ENCODE peak calls at places on chromosomes 2 and 18, in five cellular contexts. O, Y, V, U and I are unnamed samples. For H3K27me3, the result is how much of the 10 kb centered on the place peaks cover.

GRCh38 chr2:16249269-16250055 is 309.1 kb downstream of the MYCN start:
- DNase-seq in Y (no peak), U (no peak), O (peak), V (no peak), I (no peak)

GRCh38 chr2:174024524-174025270 is 59.5 kb upstream of the SP3 start:
- DNase-seq in O (no peak), Y (no peak), U (no peak), V (no peak), I (no peak)

GRCh38 chr2:120985997-120986651 is 250.5 kb downstream of the GLI2 start:
- DNase-seq in O (no peak), Y (no peak), V (no peak), U (no peak), I (no peak)

GRCh38 chr2:230861564-230862255 is 3.0 kb upstream of the ITM2C start:
- DNase-seq in V (no peak), Y (peak), U (no peak), O (no peak), I (no peak)

GRCh38 chr2:235793163-235793752 is 299.4 kb downstream of the AGAP1 start:
- DNase-seq in Y (no peak), V (no peak), U (no peak), O (peak), I (no peak)

GRCh38 chr2:230737791-230738226 is 25.2 kb downstream of the CAB39 start:
- DNase-seq in Y (no peak), V (no peak), U (no peak), O (no peak), I (no peak)

GRCh38 chr2:161625314-161625919 is 1.2 kb downstream of the SLC4A10 start:
- DNase-seq in Y (no peak), V (no peak), U (no peak), O (no peak), I (no peak)

GRCh38 chr2:203790134-203790533 is 77.4 kb upstream of the CTLA4 start:
- DNase-seq in V (no peak), O (peak), U (no peak), Y (no peak), I (no peak)

GRCh38 chr2:73823916-73824523 is 4.7 kb upstream of the STAMBP start:
- DNase-seq in Y (no peak), V (no peak), O (peak), U (peak), I (peak)

GRCh38 chr2:64934530-64934929 is 54.7 kb upstream of the SLC1A4 start:
- DNase-seq in V (no peak), O (no peak), Y (no peak), U (no peak), I (no peak)

GRCh38 chr2:205644018-205644417 is 38.3 kb upstream of the NRP2 start:
- DNase-seq in O (peak), V (no peak), U (no peak), Y (no peak), I (no peak)

GRCh38 chr2:65430515-65431416 is 1.6 kb downstream of the SPRED2 start:
- DNase-seq in Y (peak), O (peak), V (peak), U (peak), I (peak)

GRCh38 chr2:230677182-230677946 is 35.3 kb upstream of the CAB39 start:
- DNase-seq in Y (no peak), O (peak), U (no peak), V (no peak), I (no peak)

GRCh38 chr18:76448262-76449109 is 46.6 kb downstream of the ZNF516 start:
- DNase-seq in Y (no peak), U (no peak), O (no peak), V (no peak), I (no peak)

GRCh38 chr2:133570547-133570946 is 2.3 kb upstream of the NCKAP5 start:
- DNase-seq in U (no peak), O (no peak), Y (no peak), V (no peak), I (no peak)

GRCh38 chr18:331231-331771 is 63.5 kb upstream of the THOC1 start:
- DNase-seq in Y (no peak), O (peak), U (no peak), V (no peak), I (no peak)

GRCh38 chr2:42064417-42064942 is 16.7 kb downstream of the PKDCC start:
- DNase-seq in U (no peak), Y (no peak), O (no peak), V (no peak), I (no peak)

GRCh38 chr2:43803113-43803512 is 29.3 kb downstream of the DYNC2LI1 start:
- DNase-seq in V (no peak), Y (no peak), O (peak), U (no peak), I (no peak)

GRCh38 chr2:45699032-45699658 is 47.7 kb downstream of the PRKCE start:
- DNase-seq in V (no peak), U (no peak), O (peak), Y (peak), I (no peak)

GRCh38 chr18:79950440-79951341 is 762 bp downstream of the SLC66A2 start:
- DNase-seq in U (no peak), Y (peak), O (peak), V (no peak), I (no peak)

GRCh38 chr2:135144343-135144742 is 92.3 kb downstream of the RAB3GAP1 start:
- DNase-seq in U (no peak), O (peak), Y (no peak), V (no peak), I (no peak)

GRCh38 chr2:102193074-102193473 is 6.3 kb downstream of the IL1RL2 start:
- DNase-seq in Y (no peak), V (no peak), U (no peak), O (peak), I (no peak)

GRCh38 chr2:225004531-225004930 is 37.7 kb downstream of the DOCK10 start:
- DNase-seq in U (no peak), V (no peak), Y (no peak), O (peak), I (no peak)

GRCh38 chr2:159153463-159153862 is 133.0 kb downstream of the WDSUB1 start:
- DNase-seq in Y (no peak), V (no peak), O (peak), U (no peak), I (no peak)

GRCh38 chr2:181680937-181681811 is 857 bp upstream of the NEUROD1 start:
- DNase-seq in V (no peak), U (no peak), Y (no peak), O (no peak), I (no peak)

GRCh38 chr2:181680055-181680936 is at the start of gene NEUROD1:
- DNase-seq in V (peak), O (no peak), U (no peak), Y (no peak), I (no peak)

GRCh38 chr2:181678033-181678586 is 2.2 kb downstream of the NEUROD1 start:
- DNase-seq in U (peak), V (peak), Y (no peak), O (peak), I (peak)

GRCh38 chr2:181678744-181679543 is 1.4 kb downstream of the NEUROD1 start:
- DNase-seq in V (no peak), U (no peak), Y (no peak), O (no peak), I (no peak)

GRCh38 chr2:181679544-181679979 is 755 bp downstream of the NEUROD1 start:
- DNase-seq in O (no peak), Y (no peak), V (no peak), U (no peak), I (no peak)
- H3K27me3 ChIP-seq in O (half or more), Y (under half), V (under half), U (under half), I (half or more)

GRCh38 chr2:63058149-63058741 is 7.6 kb downstream of the OTX1 start:
- DNase-seq in Y (peak), V (no peak), U (no peak), O (no peak), I (no peak)

GRCh38 chr2:63058742-63059433 is 8.3 kb downstream of the OTX1 start:
- DNase-seq in U (no peak), Y (peak), O (no peak), V (no peak), I (no peak)

GRCh38 chr2:63059434-63060078 is 8.9 kb downstream of the OTX1 start:
- DNase-seq in U (no peak), V (no peak), O (no peak), Y (peak), I (no peak)

GRCh38 chr2:63057249-63058148 is 6.9 kb downstream of the OTX1 start:
- DNase-seq in Y (peak), V (no peak), U (no peak), O (no peak), I (no peak)

DNA sequence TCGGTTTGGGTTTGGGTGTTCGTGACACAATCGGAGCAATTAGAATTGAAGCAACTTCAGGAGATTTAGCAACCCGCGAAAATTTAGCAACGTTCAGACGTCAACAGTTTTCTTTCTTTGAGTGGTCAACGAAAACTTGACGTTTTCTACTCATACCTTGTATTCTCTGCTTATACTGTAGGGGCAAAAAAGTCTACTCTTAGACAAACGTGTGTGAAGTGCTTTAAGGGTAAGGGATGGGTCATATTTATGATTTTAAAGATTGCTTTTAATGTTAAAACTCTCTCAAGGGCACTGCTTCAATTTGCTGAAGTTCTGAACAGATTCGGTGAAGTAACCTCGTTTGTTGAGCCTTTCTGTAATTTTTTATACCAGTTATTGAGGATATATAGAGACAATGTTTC is 9.5 kb downstream of the OTX1 start:
- DNase-seq in O (no peak), V (no peak), Y (no peak), U (no peak), I (no peak)
- H3K27me3 ChIP-seq in O (under half), V (under half), Y (under half), U (under half), I (half or more)

GRCh38 chr2:238772635-238773297 is 75.1 kb upstream of the TWIST2 start:
- DNase-seq in Y (no peak), V (no peak), O (no peak), U (no peak), I (no peak)

GRCh38 chr2:238771639-238772038 is 76.2 kb upstream of the TWIST2 start:
- DNase-seq in U (no peak), Y (no peak), O (no peak), V (no peak), I (no peak)

GRCh38 chr2:238775591-238775990 is 72.3 kb upstream of the TWIST2 start:
- DNase-seq in V (no peak), O (no peak), Y (no peak), U (no peak), I (no peak)

GRCh38 chr2:238774980-238775509 is 72.8 kb upstream of the TWIST2 start:
- DNase-seq in V (no peak), O (no peak), U (no peak), Y (no peak), I (no peak)

GRCh38 chr2:238773472-238773871 is 74.4 kb upstream of the TWIST2 start:
- DNase-seq in O (no peak), Y (no peak), V (no peak), U (no peak), I (no peak)
- H3K27me3 ChIP-seq in O (under half), Y (under half), V (under half), U (under half), I (under half)

GRCh38 chr18:47249602-47250001 is 1.9 kb downstream of the SKOR2 start:
- DNase-seq in V (no peak), U (no peak), O (no peak), Y (no peak), I (no peak)
- H3K27me3 ChIP-seq in V (under half), U (under half), O (half or more), Y (under half), I (under half)

DNA sequence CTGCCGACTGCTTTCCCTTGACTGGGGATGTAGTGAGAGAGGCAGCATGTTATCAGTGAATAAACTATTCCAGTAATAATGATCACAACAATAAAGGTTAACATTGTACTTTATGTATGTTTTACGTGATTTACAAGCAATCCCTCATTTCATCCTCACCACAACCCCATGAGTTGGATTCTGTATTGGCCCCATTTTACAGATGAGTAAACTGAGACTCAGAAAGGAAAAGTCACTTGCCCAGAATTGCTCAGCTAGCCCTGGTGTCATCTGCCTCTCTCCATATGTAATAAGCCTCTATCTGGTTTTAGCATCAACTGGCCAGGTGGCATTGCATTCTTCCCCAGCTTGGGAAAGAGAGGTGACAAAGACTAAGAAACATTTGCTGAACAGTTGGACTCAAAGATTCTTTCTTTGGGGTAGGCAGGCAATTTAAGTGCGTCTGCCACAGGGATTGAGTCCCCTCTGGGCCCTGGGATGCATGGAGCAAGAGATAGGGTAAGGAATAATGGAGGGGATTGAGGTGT is 2.2 kb downstream of the CXCR2 start:
- DNase-seq in O (no peak), V (no peak), U (no peak), Y (no peak), I (no peak)
- H3K27me3 ChIP-seq in O (under half), V (under half), U (under half), Y (under half), I (under half)

GRCh38 chr2:176170606-176171005 is 13.5 kb downstream of the HOXD3 start:
- DNase-seq in O (no peak), V (no peak), U (no peak), Y (no peak), I (no peak)

GRCh38 chr2:176167398-176167797 is 10.3 kb downstream of the HOXD3 start:
- DNase-seq in O (no peak), Y (no peak), V (no peak), U (no peak), I (no peak)

GRCh38 chr2:176171331-176172006 is 14.4 kb downstream of the HOXD3 start:
- DNase-seq in O (no peak), U (no peak), V (no peak), Y (no peak), I (no peak)

GRCh38 chr2:176169711-176170110 is 12.6 kb downstream of the HOXD3 start:
- DNase-seq in U (no peak), O (no peak), V (no peak), Y (no peak), I (no peak)

DNA sequence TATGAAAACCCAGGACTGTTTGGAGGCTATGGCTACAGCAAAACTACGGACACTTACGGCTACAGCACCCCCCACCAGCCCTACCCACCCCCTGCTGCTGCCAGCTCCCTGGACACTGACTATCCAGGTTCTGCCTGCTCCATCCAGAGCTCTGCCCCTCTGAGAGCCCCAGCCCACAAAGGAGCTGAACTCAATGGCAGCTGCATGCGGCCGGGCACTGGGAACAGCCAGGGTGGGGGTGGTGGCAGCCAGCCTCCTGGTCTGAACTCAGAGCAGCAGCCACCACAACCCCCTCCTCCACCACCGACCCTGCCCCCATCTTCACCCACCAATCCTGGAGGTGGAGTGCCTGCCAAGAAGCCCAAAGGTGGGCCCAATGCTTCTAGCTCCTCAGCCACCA is 12.1 kb downstream of the HOXD3 start:
- DNase-seq in U (no peak), V (no peak), Y (no peak), O (no peak), I (no peak)
- H3K27me3 ChIP-seq in U (half or more), V (half or more), Y (under half), O (under half), I (half or more)

GRCh38 chr2:28153851-28154250 is 238.8 kb upstream of the FOSL2 start:
- DNase-seq in O (no peak), U (no peak), Y (no peak), V (no peak), I (no peak)
- H3K27me3 ChIP-seq in O (under half), U (under half), Y (under half), V (under half), I (under half)

DNA sequence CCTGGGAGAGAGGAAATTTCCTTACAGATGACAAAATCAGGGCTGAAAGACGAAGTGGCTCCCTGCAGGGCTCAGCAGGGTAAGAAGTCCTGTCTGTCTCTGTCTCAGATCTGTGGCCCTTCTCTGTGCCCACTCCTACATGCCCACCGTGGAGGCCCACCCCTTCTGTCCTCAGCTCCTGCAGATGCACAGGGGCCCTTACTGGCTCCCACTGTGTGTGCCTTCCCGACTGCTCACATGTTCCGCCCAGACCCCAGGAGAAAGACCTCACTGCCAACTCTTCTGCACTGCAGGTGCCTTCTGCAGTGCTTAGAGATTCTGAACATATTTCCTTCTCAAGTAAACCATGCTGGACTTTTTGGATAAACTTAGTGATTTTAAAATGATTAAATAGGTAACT is 1.9 kb upstream of the KCNS3 start:
- DNase-seq in Y (no peak), V (no peak), O (no peak), U (no peak), I (no peak)
- H3K27me3 ChIP-seq in Y (under half), V (under half), O (under half), U (under half), I (under half)

DNA sequence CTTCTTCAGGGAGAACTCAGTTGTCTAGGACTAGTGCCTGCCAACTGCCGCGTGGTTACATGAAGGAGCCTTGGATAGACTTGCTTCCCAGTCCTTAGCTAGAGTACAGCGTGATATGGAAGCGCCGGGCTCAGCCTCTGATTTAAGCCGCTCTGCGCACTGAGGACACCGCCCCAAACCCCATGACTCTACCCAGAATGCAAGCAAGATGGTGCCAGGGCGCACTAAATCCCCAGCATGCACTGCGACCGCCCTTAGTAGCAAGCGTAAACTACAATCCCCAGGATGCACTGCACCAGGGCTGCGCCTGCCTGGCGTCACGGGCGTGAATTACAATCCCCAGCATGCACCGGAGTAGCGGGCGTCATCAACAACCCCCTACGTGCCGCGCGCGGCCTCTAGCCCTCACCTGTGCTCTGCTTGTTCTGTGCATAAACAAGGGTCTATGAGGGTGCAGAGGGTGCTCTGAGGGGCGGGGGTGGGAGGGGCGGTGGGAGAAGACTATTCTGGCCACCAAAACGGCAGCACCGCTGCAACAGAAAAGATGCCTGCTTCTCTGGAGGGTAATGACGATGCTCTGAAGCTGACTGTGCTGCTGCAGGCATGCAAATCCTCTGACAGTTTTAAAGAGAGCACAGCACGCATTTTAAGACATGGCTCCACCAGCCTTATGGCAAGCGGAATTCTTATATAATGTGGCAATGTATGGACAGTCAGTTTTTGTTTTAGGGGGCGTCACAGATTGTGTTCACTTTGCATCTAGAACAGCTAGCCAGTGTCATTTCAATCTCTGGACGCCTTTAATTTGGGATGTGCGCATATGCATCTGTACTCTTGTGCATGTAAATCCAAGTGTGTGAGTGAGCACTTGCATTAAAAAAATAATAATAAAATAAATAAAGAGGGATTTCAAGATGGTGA is 282.5 kb upstream of the MYT1L start:
- DNase-seq in V (peak), O (peak), Y (peak), U (peak), I (peak)
- H3K27me3 ChIP-seq in V (under half), O (under half), Y (under half), U (under half), I (under half)

DNA sequence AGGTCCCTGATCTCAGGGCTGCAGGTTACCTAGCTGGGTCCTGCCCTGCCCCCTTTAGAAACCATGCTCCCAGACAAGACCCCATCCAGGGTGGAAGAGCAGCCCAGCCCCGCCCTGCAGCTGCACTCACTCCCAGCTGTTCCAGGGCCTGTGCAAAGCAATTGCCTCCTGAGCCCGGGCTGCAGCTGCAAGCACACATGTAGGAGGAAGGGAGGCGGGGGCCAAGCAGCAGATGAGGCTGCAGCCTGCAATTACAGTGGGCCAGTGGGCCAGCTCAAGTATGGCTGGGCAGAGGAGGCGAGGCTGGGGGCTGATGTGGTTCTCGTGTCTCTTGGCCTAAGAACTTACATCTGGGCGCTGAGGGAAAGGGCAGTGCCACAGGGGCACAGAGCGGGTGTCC is 65.4 kb upstream of the TUBA3E start:
- DNase-seq in U (no peak), Y (no peak), V (no peak), O (no peak), I (no peak)
- H3K27me3 ChIP-seq in U (under half), Y (under half), V (under half), O (under half), I (under half)